ENCODE peak calls at places on chromosome 12, in six cellular contexts. U is SK-N-SH, O is breast epithelium, N is HCT116, P is Panc1, E is GM23338. R is an unnamed sample.

GRCh38 chr12:31317471-31318397 is 8.2 kb downstream of the SINHCAF start:
- DNase-seq in U (no peak), O (no peak), N (no peak), P (no peak), E (no peak), R (no peak)

GRCh38 chr12:89873745-89874144 is 165.1 kb upstream of the ATP2B1 start:
- DNase-seq in U (no peak), O (no peak), N (no peak), P (no peak), E (no peak), R (no peak)

GRCh38 chr12:114975283-114975973 is 291.5 kb upstream of the TBX3 start:
- DNase-seq in U (no peak), O (peak), N (no peak), P (no peak), E (no peak), R (no peak)

GRCh38 chr12:131041216-131041967 is 87.7 kb downstream of the ADGRD1 start:
- DNase-seq in U (no peak), O (no peak), N (no peak), P (no peak), E (no peak), R (no peak)

GRCh38 chr12:110531741-110532333 is 29.7 kb downstream of the RAD9B start:
- DNase-seq in U (no peak), O (no peak), N (no peak), P (no peak), E (no peak), R (no peak)

GRCh38 chr12:11707535-11707934 is 58.1 kb downstream of the ETV6 start:
- DNase-seq in U (peak), O (peak), N (no peak), P (no peak), E (no peak), R (peak)

GRCh38 chr12:38956337-38956736 is 50.9 kb upstream of the CPNE8 start:
- DNase-seq in U (no peak), O (no peak), N (no peak), P (no peak), E (no peak), R (no peak)

GRCh38 chr12:124898200-124898950 is 16.1 kb downstream of the UBC start:
- DNase-seq in U (peak), O (peak), N (no peak), P (no peak), E (peak), R (peak)

GRCh38 chr12:78562358-78563205 is 302.0 kb upstream of the SYT1 start:
- DNase-seq in U (no peak), O (no peak), N (peak), P (peak), E (peak), R (no peak)

GRCh38 chr12:64679487-64679983 is 69.2 kb downstream of the RASSF3 start:
- DNase-seq in U (peak), O (peak), N (peak), P (peak), E (no peak), R (peak)

DNA sequence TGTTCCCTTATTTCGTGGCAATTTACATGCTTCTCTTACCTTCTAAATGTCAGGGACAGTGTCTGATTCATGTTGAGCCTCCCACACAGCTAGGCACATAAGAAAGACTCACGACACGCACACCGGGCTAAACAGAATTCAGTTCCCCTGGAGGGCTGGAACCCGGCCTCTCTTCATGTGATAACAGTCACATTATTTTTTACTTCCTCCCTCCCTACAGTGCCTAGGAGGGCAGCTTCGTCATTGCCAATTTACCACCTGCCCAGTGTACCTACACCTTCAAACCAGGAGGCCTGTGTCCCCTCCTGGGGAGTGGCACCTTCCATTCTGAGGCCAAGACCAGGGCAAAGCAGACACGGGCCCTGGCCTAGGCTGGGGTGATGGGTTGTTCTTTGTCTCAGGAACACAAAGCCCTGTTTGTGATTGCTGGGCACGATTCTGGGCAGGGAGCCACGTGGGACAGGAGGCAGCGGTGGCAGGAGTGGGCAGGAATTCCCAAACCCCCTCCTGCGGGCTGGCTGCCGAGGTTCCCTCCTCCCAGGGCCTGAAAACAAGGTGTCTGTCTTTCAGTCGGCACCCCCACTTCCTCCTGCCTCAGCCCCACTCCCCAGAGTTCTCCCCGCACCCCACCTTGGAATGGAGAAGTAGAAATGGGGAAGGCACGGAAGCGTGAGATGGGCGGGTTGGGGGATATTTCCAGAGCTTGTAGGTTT is 6.8 kb upstream of the RASAL1 start:
- DNase-seq in U (peak), O (peak), N (no peak), P (no peak), E (no peak), R (peak)
- TF ChIP-seq POLR2AphosphoS5 in U (no peak), O (no peak), N (no peak), P (no peak), E (no peak), R (no peak)

DNA sequence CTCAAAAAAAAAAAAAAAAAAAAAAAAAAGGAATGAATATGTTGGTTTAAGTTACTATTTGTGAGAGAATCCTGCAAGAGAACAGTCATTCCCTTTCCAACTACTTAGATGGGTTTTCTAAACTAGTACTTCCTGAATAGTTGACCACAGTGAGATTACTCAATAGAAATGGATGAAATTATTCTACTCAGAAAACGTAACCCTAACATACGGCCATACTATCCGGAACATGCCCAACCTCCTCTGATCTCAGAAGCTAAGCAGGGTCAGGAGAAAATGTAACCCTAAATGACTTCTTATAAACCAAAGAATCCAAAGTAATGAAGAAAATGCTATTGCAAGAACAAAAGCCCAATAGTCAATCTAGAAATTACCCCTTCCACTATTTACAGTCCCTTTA is 4.3 kb downstream of the KANSL2 start:
- DNase-seq in U (no peak), O (no peak), N (no peak), P (no peak), E (no peak), R (no peak)
- H3K4me3 ChIP-seq in U (no peak), O (no peak), N (no peak), P (no peak), E (no peak), R (no peak)

GRCh38 chr12:122888232-122888752 is 7.6 kb downstream of the VPS37B start:
- DNase-seq in U (no peak), O (peak), N (peak), P (peak), E (peak), R (peak)
- TF ChIP-seq POLR2AphosphoS5 in U (no peak), O (peak), N (peak), P (no peak), E (no peak), R (peak)

GRCh38 chr12:63068857-63069442 is 82.1 kb downstream of the AVPR1A start:
- DNase-seq in U (peak), O (no peak), N (peak), P (peak), E (peak), R (no peak)
- H3K4me3 ChIP-seq in U (no peak), O (no peak), N (no peak), P (no peak), E (no peak), R (no peak)